ENCODE peak calls at places on chromosome 12, in eight cellular contexts. S is tibial artery, F is HCT116, B is uterus, J is OCI-LY7, A is SJCRH30, G is A549, X is GM23248. Q is an unnamed sample.

GRCh38 chr12:44078273-44078672 is 242.4 kb downstream of the TMEM117 start:
- DNase-seq in S (no peak), F (no peak), B (no peak), J (no peak), A (no peak), G (peak; percentile 22), X (peak; percentile 19), Q (no peak)

GRCh38 chr12:68805592-68806120 is 2.3 kb upstream of the MDM2 start:
- DNase-seq in S (no peak), F (no peak), B (no peak), J (no peak), A (no peak), G (no peak), X (peak; percentile 63), Q (no peak)

GRCh38 chr12:99131761-99132199 is 486.7 kb downstream of the APAF1 start:
- DNase-seq in S (no peak), F (no peak), B (peak; percentile 13), J (no peak), A (peak; percentile 13), G (no peak), X (peak; percentile 39), Q (no peak)

GRCh38 chr12:123808167-123808566 is 46.1 kb downstream of the DNAH10 start:
- DNase-seq in S (no peak), F (peak; percentile 6), B (no peak), J (no peak), A (peak; percentile 11), G (peak; percentile 60), X (peak; percentile 61), Q (no peak)

GRCh38 chr12:9509464-9510166 is 98.1 kb downstream of the KLRB1 start:
- DNase-seq in S (no peak), F (peak; percentile 13), B (no peak), J (peak; percentile 0), A (no peak), G (no peak), X (peak; percentile 75), Q (peak; percentile 48)

GRCh38 chr12:12927211-12928079 is 24.5 kb downstream of the GPRC5D start:
- DNase-seq in S (no peak), F (peak; percentile 90), B (no peak), J (no peak), A (no peak), G (peak; percentile 96), X (no peak), Q (peak; percentile 50)

GRCh38 chr12:56792678-56793077 is 29.6 kb downstream of the HSD17B6 start:
- DNase-seq in S (no peak), F (no peak), B (no peak), J (no peak), A (no peak), G (no peak), X (no peak), Q (no peak)

GRCh38 chr12:65655074-65655493 is 169.2 kb upstream of the HMGA2 start:
- DNase-seq in S (no peak), F (no peak), B (no peak), J (no peak), A (no peak), G (no peak), X (no peak), Q (no peak)

GRCh38 chr12:67651380-67651695 is 2.8 kb downstream of the DYRK2 start:
- DNase-seq in S (no peak), F (no peak), B (no peak), J (peak; percentile 64), A (peak; percentile 14), G (peak; percentile 46), X (peak; percentile 72), Q (no peak)
- H3K27ac ChIP-seq in S (peak overlapping the region; percentile 97), F (no peak overlapping the region), B (no peak overlapping the region), J (peak overlapping the region; percentile 64), A (peak overlapping the region; percentile 96), G (no peak overlapping the region), X (peak overlapping the region; percentile 81), Q (peak overlapping the region; percentile 64)

GRCh38 chr12:89946518-89946917 is 237.9 kb upstream of the ATP2B1 start:
- DNase-seq in S (no peak), F (no peak), B (no peak), J (no peak), A (no peak), G (no peak), X (no peak), Q (no peak)

GRCh38 chr12:89945123-89945522 is 236.5 kb upstream of the ATP2B1 start:
- DNase-seq in S (no peak), F (no peak), B (no peak), J (no peak), A (no peak), G (no peak), X (no peak), Q (no peak)

GRCh38 chr12:89939468-89940215 is 231.0 kb upstream of the ATP2B1 start:
- DNase-seq in S (no peak), F (no peak), B (no peak), J (no peak), A (no peak), G (no peak), X (no peak), Q (no peak)

GRCh38 chr12:89947437-89948265 is 239.0 kb upstream of the ATP2B1 start:
- DNase-seq in S (no peak), F (no peak), B (peak; percentile 39), J (no peak), A (no peak), G (peak; percentile 92), X (peak; percentile 90), Q (peak; percentile 68)

GRCh38 chr12:89943461-89943860 is 234.8 kb upstream of the ATP2B1 start:
- DNase-seq in S (no peak), F (no peak), B (no peak), J (no peak), A (no peak), G (no peak), X (no peak), Q (no peak)
- H3K27ac ChIP-seq in S (no peak overlapping the region), F (no peak overlapping the region), B (no peak overlapping the region), J (no peak overlapping the region), A (no peak overlapping the region), G (peak overlapping the region; percentile 27), X (no peak overlapping the region), Q (no peak overlapping the region)

GRCh38 chr12:47802312-47802711 is 17.4 kb downstream of the HDAC7 start:
- DNase-seq in S (no peak), F (no peak), B (no peak), J (peak; percentile 31), A (no peak), G (no peak), X (peak; percentile 30), Q (no peak)
- H3K27ac ChIP-seq in S (peak overlapping the region; percentile 66), F (no peak overlapping the region), B (peak overlapping the region; percentile 52), J (no peak overlapping the region), A (no peak overlapping the region), G (peak overlapping the region; percentile 30), X (no peak overlapping the region), Q (no peak overlapping the region)

GRCh38 chr12:117277875-117278274 is 83.6 kb downstream of the NOS1 start:
- DNase-seq in S (no peak), F (no peak), B (no peak), J (no peak), A (no peak), G (no peak), X (no peak), Q (no peak)

GRCh38 chr12:117272690-117273089 is 82.4 kb upstream of the FBXO21 start:
- DNase-seq in S (no peak), F (no peak), B (no peak), J (no peak), A (no peak), G (no peak), X (no peak), Q (no peak)

DNA sequence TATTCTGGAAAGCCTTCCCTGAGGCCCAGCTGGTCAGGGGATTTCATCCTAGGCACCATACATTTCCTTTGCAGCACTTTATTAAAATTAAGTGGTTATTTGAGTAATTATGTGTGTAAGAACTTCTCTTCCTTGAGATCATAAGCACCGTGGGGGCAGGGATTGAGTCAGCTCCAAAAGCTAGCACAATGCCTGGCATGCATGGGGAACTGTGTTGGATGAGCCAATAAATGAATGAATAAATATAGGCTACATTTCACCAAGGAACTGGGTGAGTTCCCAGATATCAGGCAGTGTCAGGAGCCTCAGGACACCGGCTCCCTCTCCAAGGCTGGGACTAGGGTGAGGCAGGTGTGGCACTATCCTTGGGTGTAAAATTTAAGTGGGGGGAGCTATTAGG is 82.8 kb upstream of the FBXO21 start:
- DNase-seq in S (no peak), F (no peak), B (no peak), J (no peak), A (no peak), G (no peak), X (no peak), Q (no peak)
- H3K27ac ChIP-seq in S (no peak overlapping the region), F (no peak overlapping the region), B (no peak overlapping the region), J (no peak overlapping the region), A (no peak overlapping the region), G (no peak overlapping the region), X (no peak overlapping the region), Q (no peak overlapping the region)

DNA sequence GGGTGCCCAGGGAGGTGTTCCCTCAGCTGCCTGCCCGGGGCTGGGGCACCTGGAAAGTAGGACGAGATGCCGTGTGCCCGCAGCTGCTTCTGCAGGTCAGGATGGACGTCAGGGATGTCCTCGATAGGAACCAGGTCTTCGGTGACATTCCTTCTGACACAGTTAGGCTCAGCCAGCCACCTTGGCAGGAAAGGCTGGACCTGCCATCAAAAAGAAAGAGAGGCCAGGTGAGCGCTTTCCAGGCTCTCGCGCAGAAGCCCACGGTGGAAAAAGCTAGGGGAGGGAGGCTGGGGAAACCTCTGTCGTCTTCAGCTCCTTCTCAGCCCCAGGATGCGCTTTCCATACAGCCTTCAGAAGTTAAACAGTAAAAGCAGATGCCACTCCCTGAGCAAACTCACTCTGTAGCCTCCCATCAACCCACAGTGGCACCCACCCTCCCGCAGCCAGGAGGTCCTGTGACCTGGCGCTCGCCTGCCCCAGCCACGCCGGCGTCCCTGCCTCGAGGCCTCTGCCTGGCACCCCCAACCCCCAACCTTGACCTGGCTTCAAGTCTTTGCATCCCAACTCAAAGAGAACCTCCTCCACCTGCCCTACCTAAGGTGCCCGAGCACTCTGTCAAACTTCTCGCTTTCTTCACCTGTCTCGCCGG is 1.3 kb downstream of the DDX51 start:
- DNase-seq in S (no peak), F (no peak), B (no peak), J (no peak), A (no peak), G (no peak), X (no peak), Q (no peak)
- H3K27ac ChIP-seq in S (no peak overlapping the region), F (no peak overlapping the region), B (no peak overlapping the region), J (peak overlapping the region; percentile 49), A (no peak overlapping the region), G (peak overlapping the region; percentile 98), X (no peak overlapping the region), Q (no peak overlapping the region)

DNA sequence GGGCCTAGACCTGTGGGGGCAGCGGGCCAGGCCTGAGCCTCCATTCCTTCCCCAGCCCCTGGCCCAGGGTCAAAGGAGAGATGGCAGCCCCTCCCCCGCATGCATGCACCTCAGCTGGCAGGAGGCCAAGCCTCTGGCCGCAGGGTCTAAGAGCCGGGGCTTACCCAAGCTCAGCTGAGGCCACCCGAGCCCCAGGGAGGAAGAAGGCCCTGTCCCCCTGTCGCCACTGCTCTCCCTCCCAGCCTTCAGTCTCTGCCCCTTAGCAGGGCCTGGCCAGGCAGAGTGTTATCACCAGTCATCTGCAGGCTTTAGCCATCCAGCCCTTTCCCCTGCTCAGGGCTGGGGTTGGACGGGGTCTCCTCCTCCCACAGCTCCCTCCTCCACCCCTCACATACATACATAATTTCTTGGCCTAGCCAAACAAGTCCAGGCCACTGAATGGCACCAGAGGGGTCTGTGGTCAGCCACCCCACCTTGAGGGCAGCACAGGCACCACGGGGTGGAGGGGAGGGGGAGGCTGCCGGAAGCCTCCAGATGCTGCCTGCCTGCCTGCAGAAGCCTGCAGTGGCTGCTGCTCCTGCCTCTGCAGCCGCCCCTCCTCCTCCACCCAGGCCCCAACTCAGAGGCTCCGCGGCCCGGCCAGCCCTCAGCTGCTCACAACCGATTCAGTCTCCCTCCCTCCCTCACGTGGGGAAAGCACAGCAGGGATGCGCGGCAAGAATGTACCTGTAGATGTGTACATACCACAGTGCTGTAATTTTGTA is 22.8 kb downstream of the RAB35 start:
- DNase-seq in S (no peak), F (no peak), B (no peak), J (no peak), A (peak; percentile 47), G (no peak), X (no peak), Q (no peak)
- H3K27ac ChIP-seq in S (no peak overlapping the region), F (no peak overlapping the region), B (no peak overlapping the region), J (no peak overlapping the region), A (no peak overlapping the region), G (no peak overlapping the region), X (no peak overlapping the region), Q (no peak overlapping the region)

Q was measured in epithelial cell of prostate.